ENCODE peak calls at places on chromosomes 7 and 10, in ten cellular contexts. One of them, this sample, is unnamed.

GRCh38 chr7:131103997-131104396 is 223.7 kb upstream of the MKLN1 start:
- DNase-seq in heart right ventricle: no peak
- DNase-seq in body of pancreas: no peak
- DNase-seq in heart left ventricle: no peak
- DNase-seq in AG10803: peak; percentile 95
- DNase-seq in colonic mucosa: no peak
- DNase-seq in GM23338: no peak
- DNase-seq in cardiac fibroblast: peak; percentile 78
- DNase-seq in A549: no peak
- DNase-seq in fibroblast of pulmonary artery: peak; percentile 86
- DNase-seq in this sample: peak; percentile 92

GRCh38 chr7:38329340-38329739 is 55.9 kb upstream of the TARP start:
- DNase-seq in AG10803: no peak
- DNase-seq in heart left ventricle: no peak
- DNase-seq in body of pancreas: no peak
- DNase-seq in colonic mucosa: no peak
- DNase-seq in heart right ventricle: no peak
- DNase-seq in fibroblast of pulmonary artery: no peak
- DNase-seq in cardiac fibroblast: no peak
- DNase-seq in GM23338: no peak
- DNase-seq in A549: no peak
- DNase-seq in this sample: no peak

GRCh38 chr7:30162622-30163124 is 27.9 kb downstream of the MTURN start:
- DNase-seq in fibroblast of pulmonary artery: peak; percentile 65
- DNase-seq in GM23338: no peak
- DNase-seq in AG10803: peak; percentile 49
- DNase-seq in cardiac fibroblast: peak; percentile 60
- DNase-seq in heart right ventricle: no peak
- DNase-seq in A549: peak; percentile 28
- DNase-seq in body of pancreas: no peak
- DNase-seq in colonic mucosa: no peak
- DNase-seq in heart left ventricle: no peak
- DNase-seq in this sample: peak; percentile 77

GRCh38 chr7:96327429-96327828 is 5.5 kb upstream of the SLC25A13 start:
- DNase-seq in GM23338: no peak
- DNase-seq in colonic mucosa: peak; percentile 94
- DNase-seq in A549: no peak
- DNase-seq in heart right ventricle: no peak
- DNase-seq in heart left ventricle: no peak
- DNase-seq in fibroblast of pulmonary artery: no peak
- DNase-seq in AG10803: no peak
- DNase-seq in cardiac fibroblast: no peak
- DNase-seq in body of pancreas: peak; percentile 60
- DNase-seq in this sample: no peak

GRCh38 chr10:87505366-87506113 is 847 bp downstream of the MINPP1 start:
- DNase-seq in GM23338: peak; percentile 82
- DNase-seq in AG10803: peak; percentile 52
- DNase-seq in heart left ventricle: peak; percentile 48
- DNase-seq in A549: peak; percentile 65
- DNase-seq in colonic mucosa: peak; percentile 73
- DNase-seq in fibroblast of pulmonary artery: peak; percentile 60
- DNase-seq in heart right ventricle: peak; percentile 34
- DNase-seq in cardiac fibroblast: peak; percentile 59
- DNase-seq in body of pancreas: peak; percentile 54
- DNase-seq in this sample: peak; percentile 59

GRCh38 chr10:6364893-6365292 is 162.2 kb downstream of the PFKFB3 start:
- DNase-seq in heart left ventricle: no peak
- DNase-seq in GM23338: no peak
- DNase-seq in fibroblast of pulmonary artery: no peak
- DNase-seq in AG10803: no peak
- DNase-seq in cardiac fibroblast: no peak
- DNase-seq in body of pancreas: no peak
- DNase-seq in heart right ventricle: peak; percentile 12
- DNase-seq in colonic mucosa: no peak
- DNase-seq in A549: no peak
- DNase-seq in this sample: no peak

GRCh38 chr7:135321556-135321955 is 87.9 kb downstream of the STRA8 start:
- DNase-seq in A549: no peak
- DNase-seq in AG10803: peak; percentile 31
- DNase-seq in heart left ventricle: no peak
- DNase-seq in GM23338: no peak
- DNase-seq in colonic mucosa: no peak
- DNase-seq in heart right ventricle: no peak
- DNase-seq in cardiac fibroblast: peak; percentile 89
- DNase-seq in body of pancreas: no peak
- DNase-seq in fibroblast of pulmonary artery: peak; percentile 82
- DNase-seq in this sample: peak; percentile 51

GRCh38 chr10:63409465-63410027 is 56.2 kb downstream of the JMJD1C start:
- DNase-seq in cardiac fibroblast: peak; percentile 42
- DNase-seq in heart left ventricle: no peak
- DNase-seq in AG10803: peak; percentile 58
- DNase-seq in heart right ventricle: no peak
- DNase-seq in A549: no peak
- DNase-seq in colonic mucosa: no peak
- DNase-seq in fibroblast of pulmonary artery: peak; percentile 39
- DNase-seq in body of pancreas: no peak
- DNase-seq in GM23338: no peak
- DNase-seq in this sample: peak; percentile 70

GRCh38 chr10:71666607-71667373 is 52.8 kb downstream of the C10orf105 start:
- DNase-seq in body of pancreas: no peak
- DNase-seq in A549: no peak
- DNase-seq in heart right ventricle: no peak
- DNase-seq in colonic mucosa: no peak
- DNase-seq in fibroblast of pulmonary artery: no peak
- DNase-seq in AG10803: no peak
- DNase-seq in GM23338: no peak
- DNase-seq in cardiac fibroblast: no peak
- DNase-seq in heart left ventricle: no peak
- DNase-seq in this sample: no peak

GRCh38 chr7:151518105-151518780 is 1.5 kb downstream of the RHEB start:
- DNase-seq in AG10803: peak; percentile 40
- DNase-seq in colonic mucosa: peak; percentile 75
- DNase-seq in body of pancreas: peak; percentile 59
- DNase-seq in fibroblast of pulmonary artery: peak; percentile 37
- DNase-seq in heart right ventricle: peak; percentile 68
- DNase-seq in cardiac fibroblast: peak; percentile 43
- DNase-seq in heart left ventricle: peak; percentile 59
- DNase-seq in A549: no peak
- DNase-seq in GM23338: peak; percentile 44
- DNase-seq in this sample: peak; percentile 68

GRCh38 chr10:88028654-88029053 is 165.2 kb downstream of the PTEN start:
- DNase-seq in GM23338: no peak
- DNase-seq in heart right ventricle: no peak
- DNase-seq in body of pancreas: peak; percentile 22
- DNase-seq in heart left ventricle: no peak
- DNase-seq in colonic mucosa: peak; percentile 28
- DNase-seq in A549: no peak
- DNase-seq in AG10803: no peak
- DNase-seq in cardiac fibroblast: no peak
- DNase-seq in fibroblast of pulmonary artery: no peak
- DNase-seq in this sample: no peak

GRCh38 chr10:121753726-121754476 is 155.7 kb upstream of the FGFR2 start:
- DNase-seq in colonic mucosa: no peak
- DNase-seq in cardiac fibroblast: peak; percentile 75
- DNase-seq in body of pancreas: no peak
- DNase-seq in heart left ventricle: no peak
- DNase-seq in GM23338: peak; percentile 43
- DNase-seq in A549: no peak
- DNase-seq in heart right ventricle: no peak
- DNase-seq in fibroblast of pulmonary artery: peak; percentile 80
- DNase-seq in AG10803: peak; percentile 76
- DNase-seq in this sample: peak; percentile 92

GRCh38 chr10:12540341-12540781 is 191.0 kb downstream of the CAMK1D start:
- DNase-seq in GM23338: no peak
- DNase-seq in body of pancreas: no peak
- DNase-seq in AG10803: peak; percentile 14
- DNase-seq in heart right ventricle: no peak
- DNase-seq in heart left ventricle: no peak
- DNase-seq in A549: no peak
- DNase-seq in colonic mucosa: no peak
- DNase-seq in cardiac fibroblast: no peak
- DNase-seq in fibroblast of pulmonary artery: no peak
- DNase-seq in this sample: peak; percentile 5
- H3K4me3 ChIP-seq in GM23338: no peak overlapping the region
- H3K4me3 ChIP-seq in body of pancreas: no peak overlapping the region
- H3K4me3 ChIP-seq in AG10803: no peak overlapping the region
- H3K4me3 ChIP-seq in heart right ventricle: no peak overlapping the region
- H3K4me3 ChIP-seq in heart left ventricle: no peak overlapping the region
- H3K4me3 ChIP-seq in A549: no peak overlapping the region
- H3K4me3 ChIP-seq in colonic mucosa: no peak overlapping the region
- H3K4me3 ChIP-seq in cardiac fibroblast: no peak overlapping the region
- H3K4me3 ChIP-seq in fibroblast of pulmonary artery: no peak overlapping the region
- H3K4me3 ChIP-seq in this sample: no peak overlapping the region

GRCh38 chr7:74604326-74605020 is 53.0 kb upstream of the GTF2I start:
- DNase-seq in body of pancreas: peak; percentile 57
- DNase-seq in AG10803: no peak
- DNase-seq in GM23338: no peak
- DNase-seq in fibroblast of pulmonary artery: no peak
- DNase-seq in heart right ventricle: no peak
- DNase-seq in heart left ventricle: no peak
- DNase-seq in A549: no peak
- DNase-seq in cardiac fibroblast: no peak
- DNase-seq in colonic mucosa: peak; percentile 76
- DNase-seq in this sample: no peak

GRCh38 chr7:74612015-74612829 is 45.3 kb upstream of the GTF2I start:
- DNase-seq in GM23338: peak; percentile 45
- DNase-seq in cardiac fibroblast: peak; percentile 44
- DNase-seq in fibroblast of pulmonary artery: peak; percentile 24
- DNase-seq in heart left ventricle: no peak
- DNase-seq in heart right ventricle: no peak
- DNase-seq in body of pancreas: peak; percentile 44
- DNase-seq in AG10803: peak; percentile 28
- DNase-seq in colonic mucosa: no peak
- DNase-seq in A549: no peak
- DNase-seq in this sample: no peak

GRCh38 chr7:74606909-74607255 is 50.6 kb upstream of the GTF2I start:
- DNase-seq in body of pancreas: no peak
- DNase-seq in A549: no peak
- DNase-seq in fibroblast of pulmonary artery: no peak
- DNase-seq in colonic mucosa: no peak
- DNase-seq in AG10803: no peak
- DNase-seq in cardiac fibroblast: no peak
- DNase-seq in heart left ventricle: no peak
- DNase-seq in heart right ventricle: no peak
- DNase-seq in GM23338: no peak
- DNase-seq in this sample: no peak

GRCh38 chr7:74606101-74606908 is 51.2 kb upstream of the GTF2I start:
- DNase-seq in GM23338: peak; percentile 68
- DNase-seq in AG10803: no peak
- DNase-seq in heart right ventricle: peak; percentile 24
- DNase-seq in body of pancreas: peak; percentile 54
- DNase-seq in fibroblast of pulmonary artery: no peak
- DNase-seq in A549: no peak
- DNase-seq in heart left ventricle: peak; percentile 43
- DNase-seq in colonic mucosa: peak; percentile 38
- DNase-seq in cardiac fibroblast: no peak
- DNase-seq in this sample: no peak
- TF ChIP-seq CTCF in GM23338: peak; percentile 19
- TF ChIP-seq CTCF in AG10803: no peak
- TF ChIP-seq CTCF in heart right ventricle: no peak
- TF ChIP-seq CTCF in body of pancreas: no peak
- TF ChIP-seq CTCF in fibroblast of pulmonary artery: no peak
- TF ChIP-seq CTCF in A549: no peak
- TF ChIP-seq CTCF in heart left ventricle: no peak
- TF ChIP-seq CTCF in colonic mucosa: no peak
- TF ChIP-seq CTCF in cardiac fibroblast: no peak
- TF ChIP-seq CTCF in this sample: no peak

GRCh38 chr7:139230484-139230773 is 608 bp upstream of the UBN2 start:
- DNase-seq in AG10803: no peak
- DNase-seq in colonic mucosa: no peak
- DNase-seq in fibroblast of pulmonary artery: no peak
- DNase-seq in heart right ventricle: no peak
- DNase-seq in GM23338: no peak
- DNase-seq in cardiac fibroblast: no peak
- DNase-seq in A549: no peak
- DNase-seq in heart left ventricle: no peak
- DNase-seq in body of pancreas: no peak
- DNase-seq in this sample: no peak

GRCh38 chr7:139230774-139231512 is at the start of gene UBN2:
- DNase-seq in A549: peak; percentile 98
- DNase-seq in body of pancreas: peak; percentile 96
- DNase-seq in colonic mucosa: peak; percentile 98
- DNase-seq in cardiac fibroblast: peak; percentile 98
- DNase-seq in heart left ventricle: peak; percentile 96
- DNase-seq in GM23338: peak; percentile 98
- DNase-seq in AG10803: peak; percentile 96
- DNase-seq in heart right ventricle: peak; percentile 96
- DNase-seq in fibroblast of pulmonary artery: peak; percentile 98
- DNase-seq in this sample: peak; percentile 96

GRCh38 chr7:139232377-139232717 is 1.3 kb downstream of the UBN2 start:
- DNase-seq in AG10803: peak; percentile 48
- DNase-seq in body of pancreas: no peak
- DNase-seq in cardiac fibroblast: no peak
- DNase-seq in heart right ventricle: no peak
- DNase-seq in heart left ventricle: no peak
- DNase-seq in fibroblast of pulmonary artery: no peak
- DNase-seq in GM23338: no peak
- DNase-seq in colonic mucosa: no peak
- DNase-seq in A549: peak; percentile 57
- DNase-seq in this sample: no peak

GRCh38 chr7:139231513-139232376 is 708 bp downstream of the UBN2 start:
- DNase-seq in A549: peak; percentile 11
- DNase-seq in GM23338: peak; percentile 60
- DNase-seq in body of pancreas: peak; percentile 31
- DNase-seq in heart right ventricle: no peak
- DNase-seq in fibroblast of pulmonary artery: peak; percentile 42
- DNase-seq in colonic mucosa: peak; percentile 52
- DNase-seq in heart left ventricle: peak; percentile 21
- DNase-seq in cardiac fibroblast: peak; percentile 35
- DNase-seq in AG10803: peak; percentile 16
- DNase-seq in this sample: peak; percentile 47

DNA sequence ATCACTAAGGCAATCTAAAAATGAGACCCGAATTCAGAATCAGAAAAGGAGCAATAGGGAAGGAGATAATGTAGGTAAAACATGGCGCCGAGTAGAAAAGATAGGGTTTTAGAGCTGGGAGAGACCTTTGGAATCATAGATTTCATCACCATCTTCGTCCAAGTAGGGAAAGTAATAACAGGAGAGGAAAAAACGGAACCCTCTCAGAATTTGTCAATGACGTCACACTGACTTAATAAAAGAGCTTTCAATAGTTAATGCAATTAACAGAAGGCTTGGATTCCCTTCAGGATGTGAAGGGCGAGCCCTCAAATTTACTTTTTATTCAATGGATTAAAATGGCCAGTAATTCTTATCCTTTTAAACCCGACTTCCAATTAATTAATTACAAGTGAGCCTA is 959 bp upstream of the UBN2 start:
- DNase-seq in AG10803: no peak
- DNase-seq in colonic mucosa: no peak
- DNase-seq in body of pancreas: no peak
- DNase-seq in fibroblast of pulmonary artery: no peak
- DNase-seq in A549: no peak
- DNase-seq in cardiac fibroblast: no peak
- DNase-seq in GM23338: peak; percentile 13
- DNase-seq in heart right ventricle: no peak
- DNase-seq in heart left ventricle: no peak
- DNase-seq in this sample: no peak
- H3K4me3 ChIP-seq in AG10803: peak overlapping the region; percentile 95
- H3K4me3 ChIP-seq in colonic mucosa: peak overlapping the region; percentile 89
- H3K4me3 ChIP-seq in body of pancreas: no peak overlapping the region
- H3K4me3 ChIP-seq in fibroblast of pulmonary artery: peak overlapping the region; percentile 92
- H3K4me3 ChIP-seq in A549: peak overlapping the region; percentile 78
- H3K4me3 ChIP-seq in cardiac fibroblast: no peak overlapping the region
- H3K4me3 ChIP-seq in GM23338: peak overlapping the region; percentile 92
- H3K4me3 ChIP-seq in heart right ventricle: peak overlapping the region; percentile 97
- H3K4me3 ChIP-seq in heart left ventricle: peak overlapping the region; percentile 95
- H3K4me3 ChIP-seq in this sample: peak overlapping the region; percentile 93

GRCh38 chr10:22427101-22427500 is 81.8 kb downstream of the SPAG6 start:
- DNase-seq in cardiac fibroblast: peak; percentile 24
- DNase-seq in body of pancreas: no peak
- DNase-seq in colonic mucosa: no peak
- DNase-seq in heart right ventricle: no peak
- DNase-seq in fibroblast of pulmonary artery: peak; percentile 31
- DNase-seq in A549: peak; percentile 34
- DNase-seq in heart left ventricle: no peak
- DNase-seq in GM23338: peak; percentile 19
- DNase-seq in AG10803: peak; percentile 43
- DNase-seq in this sample: peak; percentile 95
- TF ChIP-seq CTCF in cardiac fibroblast: no peak
- TF ChIP-seq CTCF in body of pancreas: no peak
- TF ChIP-seq CTCF in colonic mucosa: no peak
- TF ChIP-seq CTCF in heart right ventricle: no peak
- TF ChIP-seq CTCF in fibroblast of pulmonary artery: no peak
- TF ChIP-seq CTCF in A549: no peak
- TF ChIP-seq CTCF in heart left ventricle: no peak
- TF ChIP-seq CTCF in GM23338: no peak
- TF ChIP-seq CTCF in AG10803: no peak
- TF ChIP-seq CTCF in this sample: no peak

This sample was measured in fibroblast of mammary gland.